ENCODE peak calls at places on chromosomes 5 and 9, in five cellular contexts. G is H1, B is H9, O is mesenchymal stem cell, I is trophoblast cell. C is an unnamed sample.

GRCh38 chr5:53331463-53331862 is 149.0 kb upstream of the FST start:
- DNase-seq in I (no peak), G (no peak), B (no peak), O (peak), C (no peak)

GRCh38 chr9:133064241-133065069 is 2.7 kb downstream of the CEL start:
- DNase-seq in G (no peak), O (no peak), I (no peak), B (no peak), C (no peak)

GRCh38 chr9:37952731-37953130 is 48.8 kb upstream of the SLC25A51 start:
- DNase-seq in G (no peak), O (peak), B (no peak), I (no peak), C (no peak)

GRCh38 chr9:37104183-37104889 is 16.0 kb upstream of the ZCCHC7 start:
- DNase-seq in B (no peak), I (peak), G (no peak), O (peak), C (no peak)

GRCh38 chr5:171201285-171201684 is 107.8 kb upstream of the TLX3 start:
- DNase-seq in O (no peak), G (no peak), B (no peak), I (no peak), C (no peak)

GRCh38 chr5:152255411-152255810 is 149.7 kb downstream of the NMUR2 start:
- DNase-seq in G (no peak), I (no peak), B (no peak), O (no peak), C (no peak)

GRCh38 chr9:23073136-23073535 is 626.5 kb downstream of the DMRTA1 start:
- DNase-seq in B (no peak), I (no peak), O (no peak), G (no peak), C (no peak)

GRCh38 chr5:100423330-100423729 is 111.8 kb upstream of the FAM174A start:
- DNase-seq in I (no peak), G (no peak), O (no peak), B (no peak), C (no peak)

GRCh38 chr5:124584991-124585715 is 161.3 kb downstream of the ZNF608 start:
- DNase-seq in B (no peak), G (no peak), I (no peak), O (peak), C (no peak)

GRCh38 chr5:136425914-136426313 is 60.6 kb upstream of the TRPC7 start:
- DNase-seq in I (no peak), G (no peak), O (no peak), B (no peak), C (no peak)

GRCh38 chr5:176611435-176611834 is 1.5 kb upstream of the GPRIN1 start:
- DNase-seq in O (peak), I (peak), G (peak), B (peak), C (peak)

GRCh38 chr5:67515020-67515689 is 318.6 kb upstream of the CD180 start:
- DNase-seq in O (no peak), B (no peak), G (no peak), I (no peak), C (no peak)

GRCh38 chr9:27853529-27853928 is 280.2 kb upstream of the C9orf72 start:
- DNase-seq in B (no peak), O (no peak), I (no peak), G (no peak), C (no peak)

GRCh38 chr5:64876203-64876602 is 107.5 kb downstream of the CWC27 start:
- DNase-seq in B (no peak), I (no peak), G (no peak), O (no peak), C (no peak)

GRCh38 chr9:121744002-121744686 is 92.7 kb downstream of the DAB2IP start:
- DNase-seq in O (peak), G (no peak), I (peak), B (peak), C (no peak)

GRCh38 chr5:64147379-64147778 is 18.3 kb upstream of the RNF180 start:
- DNase-seq in O (no peak), B (no peak), G (no peak), I (no peak), C (no peak)

GRCh38 chr5:172797800-172798199 is 26.8 kb upstream of the DUSP1 start:
- DNase-seq in O (no peak), I (no peak), B (no peak), G (no peak), C (no peak)

GRCh38 chr5:10552183-10553143 is 11.4 kb upstream of the ANKRD33B start:
- DNase-seq in B (no peak), G (no peak), I (peak), O (peak), C (no peak)

GRCh38 chr9:132041825-132042224 is 37.8 kb downstream of the MED27 start:
- DNase-seq in I (no peak), B (no peak), O (no peak), G (no peak), C (no peak)

GRCh38 chr9:129685220-129685932 is 19.9 kb downstream of the PRRX2 start:
- DNase-seq in I (no peak), G (no peak), O (peak), B (no peak), C (no peak)

GRCh38 chr5:114184006-114184405 is 177.9 kb upstream of the KCNN2 start:
- DNase-seq in B (no peak), I (no peak), O (peak), G (no peak), C (no peak)

GRCh38 chr5:92574023-92574422 is 1007.0 kb downstream of the NR2F1-AS1 start:
- DNase-seq in I (no peak), B (no peak), O (no peak), G (no peak), C (no peak)

GRCh38 chr5:143041461-143041860 is 271.3 kb downstream of the ARHGAP26 start:
- DNase-seq in O (no peak), I (no peak), G (no peak), B (no peak), C (no peak)

GRCh38 chr5:10623305-10623910 is 59.5 kb downstream of the ANKRD33B start:
- DNase-seq in B (no peak), O (no peak), G (no peak), I (no peak), C (no peak)

GRCh38 chr5:103021310-103021709 is 98.6 kb downstream of the GIN1 start:
- DNase-seq in O (no peak), G (no peak), B (no peak), I (no peak), C (no peak)

GRCh38 chr9:114989600-114990410 is 59.4 kb upstream of the TNFSF8 start:
- DNase-seq in B (no peak), I (no peak), O (no peak), G (no peak), C (no peak)

GRCh38 chr5:127924606-127925005 is 159.0 kb upstream of the SLC12A2 start:
- DNase-seq in B (no peak), O (no peak), G (no peak), I (no peak), C (no peak)

GRCh38 chr9:71984388-71985069 is 73.1 kb downstream of the C9orf85 start:
- DNase-seq in B (peak), G (no peak), O (peak), I (peak), C (no peak)

GRCh38 chr9:130480673-130481072 is 35.9 kb downstream of the ASS1 start:
- DNase-seq in O (no peak), I (peak), B (peak), G (peak), C (no peak)

GRCh38 chr9:113650207-113651131 is 186.9 kb downstream of the RGS3 start:
- DNase-seq in O (peak), G (no peak), B (peak), I (no peak), C (no peak)

GRCh38 chr5:128537306-128537998 is 593 bp downstream of the FBN2 start:
- DNase-seq in B (peak), O (peak), I (peak), G (peak), C (peak)

GRCh38 chr9:127546125-127546832 is 65.8 kb upstream of the STXBP1 start:
- DNase-seq in B (no peak), G (no peak), O (no peak), I (no peak), C (no peak)

GRCh38 chr5:156879665-156880285 is 29.7 kb downstream of the PPP1R2B start:
- DNase-seq in G (no peak), I (no peak), B (no peak), O (no peak), C (no peak)

GRCh38 chr5:180090769-180091546 is 19.4 kb upstream of the RNF130 start:
- DNase-seq in I (peak), G (peak), B (peak), O (peak), C (no peak)

GRCh38 chr9:109817146-109817845 is 37.3 kb downstream of the PALM2AKAP2 start:
- DNase-seq in O (peak), B (no peak), G (peak), I (peak), C (no peak)

GRCh38 chr9:70318002-70318401 is 59.2 kb downstream of the SMC5 start:
- DNase-seq in O (no peak), I (no peak), G (no peak), B (peak), C (no peak)

DNA sequence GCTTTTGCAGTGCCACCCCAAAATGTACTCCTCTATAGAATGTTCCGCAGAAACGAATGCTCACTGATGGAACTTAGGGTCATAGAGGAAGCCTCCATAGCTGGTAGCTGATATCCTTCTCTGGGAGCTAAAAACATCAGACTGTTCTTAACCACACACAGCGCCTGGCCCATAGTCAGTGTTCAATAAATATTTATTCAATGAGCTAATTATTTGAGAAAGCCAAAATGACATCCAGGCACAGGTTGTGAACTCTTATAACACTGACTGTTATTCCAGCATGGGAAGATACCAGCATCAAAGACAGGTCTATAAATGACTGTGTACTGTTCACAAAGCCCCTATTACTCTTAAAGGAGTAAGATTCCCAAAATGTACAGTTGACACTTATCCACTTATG is 12.9 kb downstream of the GDF9 start:
- DNase-seq in O (no peak), G (no peak), B (no peak), I (no peak), C (no peak)
- H2BK12ac ChIP-seq in O (no peak), G (no peak), B (no peak), I (no peak), C (no peak)

GRCh38 chr5:148897842-148898241 is 71.4 kb downstream of the ADRB2 start:
- DNase-seq in G (no peak), B (no peak), O (no peak), I (no peak), C (no peak)
- H2BK12ac ChIP-seq in G (no peak), B (no peak), O (no peak), I (no peak), C (no peak)

DNA sequence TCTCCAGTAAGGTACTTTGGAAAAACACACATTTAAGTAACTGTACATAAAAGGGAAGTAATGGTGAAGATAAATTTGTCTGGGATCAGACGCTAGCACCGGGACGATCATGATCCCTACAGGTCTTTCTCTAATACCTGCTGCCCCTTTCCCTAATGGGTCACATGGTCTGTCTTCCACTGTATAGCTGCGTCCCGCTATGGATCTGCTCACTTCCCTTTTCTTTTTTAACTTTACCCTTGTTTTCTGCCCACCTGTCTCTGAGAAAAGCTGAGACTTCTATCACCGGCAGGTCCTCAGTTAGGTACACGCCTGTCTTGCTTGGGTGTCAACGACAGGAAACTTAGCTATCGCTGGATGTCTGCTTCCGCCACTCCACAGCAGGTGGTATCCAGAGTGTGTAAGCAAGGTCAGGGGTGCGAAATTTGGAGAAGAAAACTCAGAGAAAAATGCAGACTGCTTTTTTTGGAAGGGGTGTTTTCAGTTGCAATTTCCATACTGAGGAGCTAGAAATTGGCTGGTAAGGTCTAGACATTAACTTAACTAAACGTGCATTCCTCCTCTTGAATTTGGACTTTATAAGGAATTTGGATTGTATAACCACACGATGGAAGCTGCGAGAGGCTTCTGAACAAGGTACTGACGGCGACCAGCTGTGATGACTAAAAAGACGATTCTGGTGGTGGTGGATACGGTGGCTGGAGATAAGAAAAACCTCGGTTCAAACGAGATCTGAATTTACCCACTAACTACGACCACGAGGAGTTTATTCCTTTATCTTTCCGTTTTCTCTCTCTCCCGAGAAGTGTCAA is 1.1 kb upstream of the ICE1 start:
- DNase-seq in I (peak), O (no peak), G (no peak), B (no peak), C (peak)
- H2BK12ac ChIP-seq in I (no peak), O (no peak), G (peak), B (no peak), C (no peak)

GRCh38 chr9:92066131-92066530 is 49.1 kb downstream of the SPTLC1 start:
- DNase-seq in I (no peak), B (no peak), G (no peak), O (peak), C (no peak)
- H2BK12ac ChIP-seq in I (no peak), B (no peak), G (no peak), O (no peak), C (no peak)

GRCh38 chr5:137752873-137753226 is 1.3 kb downstream of the HNRNPA0 start:
- DNase-seq in G (peak), O (peak), B (peak), I (peak), C (no peak)

GRCh38 chr5:137753986-137754235 is 252 bp downstream of the HNRNPA0 start:
- DNase-seq in G (no peak), O (no peak), I (no peak), B (no peak), C (no peak)

GRCh38 chr5:137753227-137753985 is 757 bp downstream of the HNRNPA0 start:
- DNase-seq in O (no peak), I (peak), B (no peak), G (no peak), C (peak)

GRCh38 chr5:137754236-137754960 is at the start of gene HNRNPA0:
- DNase-seq in G (peak), O (peak), I (peak), B (peak), C (peak)

DNA sequence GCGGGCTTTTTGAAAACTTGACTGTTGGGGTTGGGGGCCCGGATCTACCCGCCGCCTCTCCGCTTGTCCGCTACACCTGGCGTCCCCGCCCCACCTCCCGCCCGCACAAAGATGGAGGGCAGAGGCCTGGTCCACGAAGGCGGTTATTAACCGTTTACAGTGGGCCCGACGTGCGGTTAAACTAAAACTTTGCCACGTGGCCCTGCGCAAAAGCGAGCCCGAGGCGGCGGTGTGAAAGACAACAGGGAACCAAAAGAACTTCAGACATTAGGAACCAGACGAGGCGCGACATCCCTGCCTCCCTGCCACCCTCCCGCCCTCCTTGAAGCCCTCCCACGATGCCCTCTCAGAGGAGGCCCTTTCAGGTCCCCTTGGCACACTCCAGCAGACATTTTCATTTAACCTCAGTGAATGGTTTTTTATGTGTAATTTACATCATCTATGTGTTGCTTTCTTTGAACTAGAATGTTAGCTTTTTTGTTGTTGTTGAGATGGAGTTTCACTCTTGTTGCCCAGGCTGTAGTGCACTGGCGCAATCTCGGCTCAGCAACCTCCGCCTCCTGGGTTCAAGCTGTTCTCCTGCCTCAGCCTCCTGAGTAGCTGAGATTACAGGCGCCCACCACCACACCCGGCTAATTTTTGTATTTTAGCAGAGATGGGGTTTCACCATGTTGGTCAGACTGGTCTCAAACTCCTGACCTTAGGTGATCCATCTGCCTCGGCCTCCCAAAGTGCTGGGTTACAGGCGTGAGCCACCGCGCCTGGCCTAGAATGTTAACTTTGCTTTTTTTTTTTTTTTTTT is 999 bp upstream of the HNRNPA0 start:
- DNase-seq in I (peak), B (no peak), O (no peak), G (no peak), C (no peak)
- H2BK12ac ChIP-seq in I (no peak), B (peak), O (peak), G (peak), C (no peak)

GRCh38 chr5:122972877-122973276 is 63.6 kb downstream of the PPIC start:
- DNase-seq in G (no peak), O (peak), B (no peak), I (no peak), C (no peak)
- H2BK12ac ChIP-seq in G (no peak), O (no peak), B (no peak), I (no peak), C (no peak)

GRCh38 chr9:136205707-136205992 is 722 bp upstream of the LHX3 start:
- DNase-seq in I (no peak), B (no peak), O (no peak), G (no peak), C (no peak)

GRCh38 chr9:136208675-136209074 is 3.7 kb upstream of the LHX3 start:
- DNase-seq in I (no peak), O (no peak), B (no peak), G (no peak), C (no peak)

GRCh38 chr9:136206602-136207333 is 1.8 kb upstream of the LHX3 start:
- DNase-seq in I (no peak), O (no peak), G (no peak), B (no peak), C (no peak)

GRCh38 chr9:136209232-136209631 is 4.3 kb upstream of the LHX3 start:
- DNase-seq in O (no peak), I (no peak), G (no peak), B (no peak), C (no peak)

DNA sequence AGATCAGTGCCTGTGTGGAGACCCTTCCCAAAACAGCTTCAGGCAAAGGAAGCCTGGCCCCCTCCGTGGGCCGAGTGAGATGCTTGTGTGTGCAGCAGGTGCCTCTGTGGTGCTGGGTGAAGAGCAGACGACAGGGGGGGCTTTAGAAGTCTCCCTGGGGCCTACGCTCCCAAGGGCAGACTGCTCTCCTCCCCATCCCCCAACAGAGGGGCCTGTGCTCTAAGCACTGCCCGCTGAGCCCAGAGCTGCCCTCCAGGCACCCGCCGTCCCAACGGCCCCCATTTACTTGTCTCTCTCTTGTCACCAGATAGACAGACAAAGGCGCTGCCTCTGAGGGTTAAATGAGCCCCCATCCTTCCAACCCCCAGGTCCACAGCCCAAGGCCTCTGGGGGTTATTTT is 2.7 kb upstream of the LHX3 start:
- DNase-seq in I (no peak), G (no peak), B (no peak), O (no peak), C (no peak)
- H2BK12ac ChIP-seq in I (no peak), G (no peak), B (no peak), O (no peak), C (no peak)

DNA sequence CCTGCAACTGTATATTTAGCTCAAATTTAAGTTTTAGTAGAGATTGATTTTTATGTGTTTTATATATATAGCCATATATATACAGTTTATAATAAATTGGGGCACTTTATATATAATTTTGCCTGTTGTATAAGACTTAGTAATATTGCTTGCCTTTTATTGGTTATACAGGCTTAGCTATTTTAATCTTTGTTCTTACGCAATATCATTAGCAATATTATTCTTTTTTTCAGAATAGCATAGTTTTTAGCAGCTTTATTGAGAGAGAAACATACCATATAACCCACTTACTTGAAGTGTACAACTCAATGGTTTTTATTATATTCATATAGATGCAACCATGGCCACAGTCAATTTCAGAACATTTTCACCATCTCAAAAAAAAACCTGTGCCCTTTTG is 28.0 kb downstream of the CDO1 start:
- DNase-seq in B (no peak), O (no peak), G (no peak), I (no peak), C (no peak)
- H2BK12ac ChIP-seq in B (no peak), O (no peak), G (no peak), I (no peak), C (no peak)

DNA sequence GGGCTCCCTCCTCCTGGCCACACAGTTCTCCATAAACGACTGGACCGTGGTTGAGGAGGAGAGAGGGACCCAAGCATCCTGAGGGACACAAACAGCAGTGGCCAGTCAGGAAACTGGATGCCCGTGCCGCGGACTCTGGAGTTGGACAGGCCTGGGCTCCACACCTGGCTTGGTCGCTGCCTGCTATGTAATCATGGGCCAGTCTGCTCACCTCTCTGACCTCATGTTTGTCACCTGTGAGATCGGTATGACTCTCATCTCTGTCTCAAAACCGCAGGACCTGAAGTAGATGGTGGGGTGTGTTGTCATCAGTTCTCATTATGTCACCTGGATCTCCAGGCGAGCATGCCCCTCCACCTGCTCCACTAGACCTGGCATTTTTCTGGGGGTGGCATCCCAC is 14.5 kb downstream of the CXXC5 start:
- DNase-seq in B (no peak), I (peak), G (no peak), O (no peak), C (no peak)
- H2BK12ac ChIP-seq in B (no peak), I (no peak), G (no peak), O (peak), C (no peak)